ENCODE peak calls at places on chromosomes 6 and 20, in eight cellular contexts. G, J, Y, E, Z, V, A and F are unnamed samples.

GRCh38 chr6:16766043-16766521 is 4.8 kb upstream of the ATXN1 start:
- DNase-seq in G (no peak), J (no peak), Y (no peak), E (peak; percentile 92), Z (no peak), V (no peak), A (no peak), F (no peak)

GRCh38 chr6:105135056-105135455 is 44.8 kb downstream of the POPDC3 start:
- DNase-seq in G (no peak), J (no peak), Y (no peak), E (peak; percentile 18), Z (no peak), V (no peak), A (peak; percentile 7), F (no peak)

GRCh38 chr6:456358-456857 is 64.9 kb downstream of the IRF4 start:
- DNase-seq in G (no peak), J (no peak), Y (no peak), E (no peak), Z (no peak), V (no peak), A (no peak), F (no peak)

GRCh38 chr20:21682576-21682975 is 22.9 kb upstream of the PAX1 start:
- DNase-seq in G (no peak), J (no peak), Y (no peak), E (no peak), Z (no peak), V (peak; percentile 43), A (no peak), F (no peak)

GRCh38 chr6:169048185-169048584 is 205.5 kb downstream of the THBS2 start:
- DNase-seq in G (no peak), J (no peak), Y (no peak), E (no peak), Z (no peak), V (no peak), A (no peak), F (no peak)

GRCh38 chr6:53956068-53956711 is 155.1 kb upstream of the MLIP start:
- DNase-seq in G (peak; percentile 79), J (no peak), Y (no peak), E (peak; percentile 70), Z (no peak), V (no peak), A (peak; percentile 91), F (no peak)

GRCh38 chr20:444862-445426 is 17.4 kb downstream of the TBC1D20 start:
- DNase-seq in G (peak; percentile 24), J (no peak), Y (no peak), E (peak; percentile 60), Z (no peak), V (no peak), A (no peak), F (no peak)

GRCh38 chr6:122719176-122719575 is 60.3 kb upstream of the FABP7 start:
- DNase-seq in G (no peak), J (no peak), Y (no peak), E (no peak), Z (no peak), V (no peak), A (no peak), F (no peak)

GRCh38 chr6:30883476-30883742 is 910 bp upstream of the DDR1 start:
- DNase-seq in G (no peak), J (no peak), Y (no peak), E (no peak), Z (no peak), V (no peak), A (no peak), F (no peak)

GRCh38 chr6:89317067-89317466 is 2.0 kb upstream of the GABRR2 start:
- DNase-seq in G (no peak), J (no peak), Y (no peak), E (no peak), Z (no peak), V (no peak), A (no peak), F (no peak)

GRCh38 chr6:160301341-160301740 is 42.7 kb upstream of the SLC22A2 start:
- DNase-seq in G (no peak), J (no peak), Y (no peak), E (no peak), Z (no peak), V (no peak), A (no peak), F (no peak)

GRCh38 chr6:75480425-75480824 is 13.2 kb downstream of the FILIP1 start:
- DNase-seq in G (no peak), J (no peak), Y (no peak), E (peak; percentile 40), Z (no peak), V (no peak), A (no peak), F (no peak)